ENCODE peak calls at places on chromosome 15, in ten cellular contexts. One of them, this sample, is unnamed.

GRCh38 chr15:50138391-50138790 is 19.4 kb upstream of the ATP8B4 start:
- DNase-seq in cardiac muscle cell: peak; percentile 19
- DNase-seq in sigmoid colon: no peak
- DNase-seq in uterus: no peak
- DNase-seq in dorsolateral prefrontal cortex: no peak
- DNase-seq in HFF-Myc: no peak
- DNase-seq in PC-9: no peak
- DNase-seq in stomach: no peak
- DNase-seq in fibroblast of pulmonary artery: no peak
- DNase-seq in mammary epithelial cell: no peak
- DNase-seq in this sample: no peak

GRCh38 chr15:28952666-28953491 is 67.1 kb downstream of the APBA2 start:
- DNase-seq in cardiac muscle cell: peak; percentile 21
- DNase-seq in sigmoid colon: peak; percentile 34
- DNase-seq in uterus: no peak
- DNase-seq in dorsolateral prefrontal cortex: no peak
- DNase-seq in HFF-Myc: no peak
- DNase-seq in PC-9: no peak
- DNase-seq in stomach: no peak
- DNase-seq in fibroblast of pulmonary artery: no peak
- DNase-seq in mammary epithelial cell: no peak
- DNase-seq in this sample: no peak

GRCh38 chr15:38164061-38164460 is 88.6 kb upstream of the SPRED1 start:
- DNase-seq in cardiac muscle cell: no peak
- DNase-seq in sigmoid colon: no peak
- DNase-seq in uterus: no peak
- DNase-seq in dorsolateral prefrontal cortex: no peak
- DNase-seq in HFF-Myc: no peak
- DNase-seq in PC-9: no peak
- DNase-seq in stomach: no peak
- DNase-seq in fibroblast of pulmonary artery: no peak
- DNase-seq in mammary epithelial cell: no peak
- DNase-seq in this sample: no peak

GRCh38 chr15:79896634-79897379 is at the start of gene MTHFS:
- DNase-seq in cardiac muscle cell: peak; percentile 86
- DNase-seq in sigmoid colon: peak; percentile 82
- DNase-seq in uterus: peak; percentile 71
- DNase-seq in dorsolateral prefrontal cortex: peak; percentile 76
- DNase-seq in HFF-Myc: peak; percentile 21
- DNase-seq in PC-9: peak; percentile 84
- DNase-seq in stomach: peak; percentile 81
- DNase-seq in fibroblast of pulmonary artery: peak; percentile 67
- DNase-seq in mammary epithelial cell: peak; percentile 80
- DNase-seq in this sample: peak; percentile 69

GRCh38 chr15:65782096-65782495 is 10.0 kb downstream of the DENND4A start:
- DNase-seq in cardiac muscle cell: no peak
- DNase-seq in sigmoid colon: no peak
- DNase-seq in uterus: no peak
- DNase-seq in dorsolateral prefrontal cortex: no peak
- DNase-seq in HFF-Myc: no peak
- DNase-seq in PC-9: no peak
- DNase-seq in stomach: no peak
- DNase-seq in fibroblast of pulmonary artery: no peak
- DNase-seq in mammary epithelial cell: no peak
- DNase-seq in this sample: no peak

GRCh38 chr15:75598361-75598760 is 19.2 kb upstream of the PTPN9 start:
- DNase-seq in cardiac muscle cell: no peak
- DNase-seq in sigmoid colon: no peak
- DNase-seq in uterus: no peak
- DNase-seq in dorsolateral prefrontal cortex: no peak
- DNase-seq in HFF-Myc: no peak
- DNase-seq in PC-9: no peak
- DNase-seq in stomach: no peak
- DNase-seq in fibroblast of pulmonary artery: no peak
- DNase-seq in mammary epithelial cell: no peak
- DNase-seq in this sample: no peak

GRCh38 chr15:75167588-75168076 is 34.0 kb upstream of the C15orf39 start:
- DNase-seq in cardiac muscle cell: peak; percentile 63
- DNase-seq in sigmoid colon: no peak
- DNase-seq in uterus: no peak
- DNase-seq in dorsolateral prefrontal cortex: no peak
- DNase-seq in HFF-Myc: peak; percentile 43
- DNase-seq in PC-9: no peak
- DNase-seq in stomach: no peak
- DNase-seq in fibroblast of pulmonary artery: peak; percentile 74
- DNase-seq in mammary epithelial cell: peak; percentile 83
- DNase-seq in this sample: peak; percentile 55

GRCh38 chr15:73712107-73712506 is 27.9 kb downstream of the CD276 start:
- DNase-seq in cardiac muscle cell: peak; percentile 5
- DNase-seq in sigmoid colon: no peak
- DNase-seq in uterus: no peak
- DNase-seq in dorsolateral prefrontal cortex: no peak
- DNase-seq in HFF-Myc: no peak
- DNase-seq in PC-9: no peak
- DNase-seq in stomach: no peak
- DNase-seq in fibroblast of pulmonary artery: no peak
- DNase-seq in mammary epithelial cell: no peak
- DNase-seq in this sample: no peak

GRCh38 chr15:92714071-92714456 is 58.5 kb upstream of the FAM174B start:
- DNase-seq in cardiac muscle cell: peak; percentile 41
- DNase-seq in sigmoid colon: no peak
- DNase-seq in uterus: peak; percentile 43
- DNase-seq in dorsolateral prefrontal cortex: peak; percentile 47
- DNase-seq in HFF-Myc: no peak
- DNase-seq in PC-9: peak; percentile 42
- DNase-seq in stomach: no peak
- DNase-seq in fibroblast of pulmonary artery: peak; percentile 31
- DNase-seq in mammary epithelial cell: peak; percentile 61
- DNase-seq in this sample: peak; percentile 47

GRCh38 chr15:87349181-87349580 is 907.4 kb downstream of the NTRK3 start:
- DNase-seq in cardiac muscle cell: peak; percentile 22
- DNase-seq in sigmoid colon: no peak
- DNase-seq in uterus: no peak
- DNase-seq in dorsolateral prefrontal cortex: no peak
- DNase-seq in HFF-Myc: no peak
- DNase-seq in PC-9: no peak
- DNase-seq in stomach: no peak
- DNase-seq in fibroblast of pulmonary artery: peak; percentile 29
- DNase-seq in mammary epithelial cell: no peak
- DNase-seq in this sample: no peak

GRCh38 chr15:50577492-50577891 is 31.0 kb upstream of the USP50 start:
- DNase-seq in cardiac muscle cell: no peak
- DNase-seq in sigmoid colon: no peak
- DNase-seq in uterus: no peak
- DNase-seq in dorsolateral prefrontal cortex: no peak
- DNase-seq in HFF-Myc: no peak
- DNase-seq in PC-9: no peak
- DNase-seq in stomach: no peak
- DNase-seq in fibroblast of pulmonary artery: no peak
- DNase-seq in mammary epithelial cell: no peak
- DNase-seq in this sample: no peak

GRCh38 chr15:52295421-52295991 is at the start of gene MYO5C:
- DNase-seq in cardiac muscle cell: peak; percentile 37
- DNase-seq in sigmoid colon: peak; percentile 77
- DNase-seq in uterus: peak; percentile 42
- DNase-seq in dorsolateral prefrontal cortex: peak; percentile 69
- DNase-seq in HFF-Myc: no peak
- DNase-seq in PC-9: peak; percentile 90
- DNase-seq in stomach: peak; percentile 95
- DNase-seq in fibroblast of pulmonary artery: peak; percentile 11
- DNase-seq in mammary epithelial cell: peak; percentile 56
- DNase-seq in this sample: peak; percentile 33

GRCh38 chr15:27059610-27060202 is 88.7 kb downstream of the GABRG3 start:
- DNase-seq in cardiac muscle cell: peak; percentile 40
- DNase-seq in sigmoid colon: no peak
- DNase-seq in uterus: no peak
- DNase-seq in dorsolateral prefrontal cortex: no peak
- DNase-seq in HFF-Myc: peak; percentile 19
- DNase-seq in PC-9: peak; percentile 20
- DNase-seq in stomach: no peak
- DNase-seq in fibroblast of pulmonary artery: peak; percentile 39
- DNase-seq in mammary epithelial cell: no peak
- DNase-seq in this sample: peak; percentile 30
- TF ChIP-seq CTCF in cardiac muscle cell: peak; percentile 54
- TF ChIP-seq CTCF in sigmoid colon: no peak
- TF ChIP-seq CTCF in uterus: no peak
- TF ChIP-seq CTCF in dorsolateral prefrontal cortex: peak; percentile 78
- TF ChIP-seq CTCF in HFF-Myc: peak; percentile 51
- TF ChIP-seq CTCF in PC-9: peak; percentile 62
- TF ChIP-seq CTCF in stomach: peak; percentile 17
- TF ChIP-seq CTCF in fibroblast of pulmonary artery: peak; percentile 41
- TF ChIP-seq CTCF in mammary epithelial cell: peak; percentile 29
- TF ChIP-seq CTCF in this sample: peak; percentile 51

GRCh38 chr15:62163847-62164499 is 1.1 kb downstream of the C2CD4B start:
- DNase-seq in cardiac muscle cell: no peak
- DNase-seq in sigmoid colon: no peak
- DNase-seq in uterus: no peak
- DNase-seq in dorsolateral prefrontal cortex: no peak
- DNase-seq in HFF-Myc: no peak
- DNase-seq in PC-9: no peak
- DNase-seq in stomach: peak; percentile 37
- DNase-seq in fibroblast of pulmonary artery: peak; percentile 30
- DNase-seq in mammary epithelial cell: no peak
- DNase-seq in this sample: no peak
- H3K4me3 ChIP-seq in cardiac muscle cell: peak overlapping the region; percentile 23
- H3K4me3 ChIP-seq in sigmoid colon: no peak overlapping the region
- H3K4me3 ChIP-seq in uterus: no peak overlapping the region
- H3K4me3 ChIP-seq in dorsolateral prefrontal cortex: no peak overlapping the region
- H3K4me3 ChIP-seq in HFF-Myc: peak overlapping the region; percentile 3
- H3K4me3 ChIP-seq in PC-9: no peak overlapping the region
- H3K4me3 ChIP-seq in stomach: peak overlapping the region; percentile 51
- H3K4me3 ChIP-seq in fibroblast of pulmonary artery: peak overlapping the region; percentile 59
- H3K4me3 ChIP-seq in mammary epithelial cell: peak overlapping the region; percentile 14
- H3K4me3 ChIP-seq in this sample: no peak overlapping the region

DNA sequence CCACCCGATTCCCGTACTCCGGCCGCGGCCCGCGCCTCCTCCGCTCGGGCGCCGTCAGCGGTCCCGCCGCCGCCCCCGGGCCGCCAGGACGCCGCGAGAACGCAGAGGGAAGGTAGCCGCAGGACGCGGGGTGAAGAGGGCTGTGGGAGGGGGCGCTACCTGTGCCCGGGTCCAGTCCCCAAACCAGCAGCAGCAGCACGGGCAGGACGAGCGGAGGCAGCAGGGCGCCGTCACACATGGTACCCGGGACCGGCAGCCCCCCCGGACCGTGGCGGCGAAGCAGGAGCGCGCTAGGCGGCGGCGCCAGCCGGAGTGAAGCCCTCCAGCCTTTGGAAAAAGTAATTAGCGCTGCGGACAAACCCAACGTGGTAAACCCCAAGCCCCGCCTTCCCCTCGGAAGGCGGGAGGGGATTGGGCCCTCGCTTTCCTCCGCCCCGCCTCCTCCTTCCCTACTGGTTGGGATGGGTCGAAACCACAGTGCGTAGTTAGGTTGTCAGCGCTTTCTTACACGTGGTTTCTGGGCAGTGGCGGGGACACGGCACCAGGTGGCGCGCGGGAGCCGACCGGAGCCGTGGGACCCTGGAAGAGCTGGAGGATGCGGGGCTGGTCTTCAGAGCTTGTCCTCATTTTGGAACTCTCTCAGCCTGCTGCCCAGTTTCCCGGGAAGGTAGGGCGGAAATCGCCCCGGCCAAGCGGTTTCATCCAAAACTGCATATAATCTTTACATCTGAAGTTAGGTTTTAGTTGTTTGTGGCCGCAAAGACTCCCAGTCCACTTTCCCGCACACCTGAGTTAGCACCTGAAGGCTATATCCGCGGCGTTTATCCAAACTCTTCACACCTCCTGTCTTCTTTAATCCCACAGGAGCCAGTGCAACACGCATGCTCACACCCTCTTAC is at the start of gene ADAMTS17:
- DNase-seq in cardiac muscle cell: peak; percentile 98
- DNase-seq in sigmoid colon: peak; percentile 98
- DNase-seq in uterus: peak; percentile 97
- DNase-seq in dorsolateral prefrontal cortex: peak; percentile 96
- DNase-seq in HFF-Myc: peak; percentile 16
- DNase-seq in PC-9: peak; percentile 93
- DNase-seq in stomach: peak; percentile 97
- DNase-seq in fibroblast of pulmonary artery: peak; percentile 95
- DNase-seq in mammary epithelial cell: peak; percentile 91
- DNase-seq in this sample: peak; percentile 95
- TF ChIP-seq CTCF in cardiac muscle cell: peak; percentile 97
- TF ChIP-seq CTCF in sigmoid colon: peak; percentile 94
- TF ChIP-seq CTCF in uterus: peak; percentile 94
- TF ChIP-seq CTCF in dorsolateral prefrontal cortex: peak; percentile 97
- TF ChIP-seq CTCF in HFF-Myc: peak; percentile 70
- TF ChIP-seq CTCF in PC-9: peak; percentile 84
- TF ChIP-seq CTCF in stomach: peak; percentile 96
- TF ChIP-seq CTCF in fibroblast of pulmonary artery: peak; percentile 77
- TF ChIP-seq CTCF in mammary epithelial cell: peak; percentile 93
- TF ChIP-seq CTCF in this sample: peak; percentile 93

GRCh38 chr15:64746921-64747320 is 28.5 kb downstream of the RBPMS2 start:
- DNase-seq in cardiac muscle cell: no peak
- DNase-seq in sigmoid colon: no peak
- DNase-seq in uterus: no peak
- DNase-seq in dorsolateral prefrontal cortex: no peak
- DNase-seq in HFF-Myc: no peak
- DNase-seq in PC-9: no peak
- DNase-seq in stomach: no peak
- DNase-seq in fibroblast of pulmonary artery: no peak
- DNase-seq in mammary epithelial cell: no peak
- DNase-seq in this sample: no peak

GRCh38 chr15:64747578-64747977 is 27.8 kb downstream of the RBPMS2 start:
- DNase-seq in cardiac muscle cell: no peak
- DNase-seq in sigmoid colon: no peak
- DNase-seq in uterus: no peak
- DNase-seq in dorsolateral prefrontal cortex: no peak
- DNase-seq in HFF-Myc: no peak
- DNase-seq in PC-9: no peak
- DNase-seq in stomach: no peak
- DNase-seq in fibroblast of pulmonary artery: no peak
- DNase-seq in mammary epithelial cell: no peak
- DNase-seq in this sample: no peak

GRCh38 chr15:64748251-64748650 is 27.1 kb downstream of the RBPMS2 start:
- DNase-seq in cardiac muscle cell: no peak
- DNase-seq in sigmoid colon: no peak
- DNase-seq in uterus: no peak
- DNase-seq in dorsolateral prefrontal cortex: no peak
- DNase-seq in HFF-Myc: no peak
- DNase-seq in PC-9: no peak
- DNase-seq in stomach: no peak
- DNase-seq in fibroblast of pulmonary artery: no peak
- DNase-seq in mammary epithelial cell: no peak
- DNase-seq in this sample: no peak

GRCh38 chr15:64743691-64744090 is 31.7 kb downstream of the RBPMS2 start:
- DNase-seq in cardiac muscle cell: no peak
- DNase-seq in sigmoid colon: no peak
- DNase-seq in uterus: no peak
- DNase-seq in dorsolateral prefrontal cortex: no peak
- DNase-seq in HFF-Myc: no peak
- DNase-seq in PC-9: no peak
- DNase-seq in stomach: no peak
- DNase-seq in fibroblast of pulmonary artery: no peak
- DNase-seq in mammary epithelial cell: no peak
- DNase-seq in this sample: no peak

DNA sequence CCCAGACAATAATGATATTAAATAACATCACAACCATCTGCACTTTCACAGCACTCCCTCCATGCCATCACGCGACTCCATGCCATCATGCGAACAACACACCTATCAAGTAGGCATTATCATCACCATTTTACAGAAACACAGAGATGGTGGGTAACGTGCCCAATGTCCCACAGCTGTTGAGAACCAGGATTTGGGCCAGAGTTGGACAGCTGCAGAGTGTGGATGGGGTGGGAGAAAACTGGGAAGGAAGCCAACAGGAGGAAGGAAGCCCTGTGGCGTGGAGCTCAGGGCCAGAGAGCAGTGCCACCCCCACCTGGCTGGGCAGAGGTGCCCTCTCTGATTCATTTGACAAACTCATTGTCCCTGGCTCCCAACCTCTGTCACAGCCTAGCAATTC is 29.0 kb downstream of the RBPMS2 start:
- DNase-seq in cardiac muscle cell: no peak
- DNase-seq in sigmoid colon: no peak
- DNase-seq in uterus: no peak
- DNase-seq in dorsolateral prefrontal cortex: no peak
- DNase-seq in HFF-Myc: no peak
- DNase-seq in PC-9: no peak
- DNase-seq in stomach: no peak
- DNase-seq in fibroblast of pulmonary artery: no peak
- DNase-seq in mammary epithelial cell: no peak
- DNase-seq in this sample: no peak
- H3K4me3 ChIP-seq in cardiac muscle cell: no peak overlapping the region
- H3K4me3 ChIP-seq in sigmoid colon: no peak overlapping the region
- H3K4me3 ChIP-seq in uterus: no peak overlapping the region
- H3K4me3 ChIP-seq in dorsolateral prefrontal cortex: no peak overlapping the region
- H3K4me3 ChIP-seq in HFF-Myc: no peak overlapping the region
- H3K4me3 ChIP-seq in PC-9: no peak overlapping the region
- H3K4me3 ChIP-seq in stomach: no peak overlapping the region
- H3K4me3 ChIP-seq in fibroblast of pulmonary artery: no peak overlapping the region
- H3K4me3 ChIP-seq in mammary epithelial cell: no peak overlapping the region
- H3K4me3 ChIP-seq in this sample: no peak overlapping the region

This sample was measured in astrocyte of the spinal cord.